ENCODE peak calls at places on chromosomes 3 and 15, in seven cellular contexts. E is activated CD4-positive, alpha-beta T cell treated with anti-CD3 and anti-CD28 coated beads for 24 hours; A is M059J; R is ACHN; B is pulmonary artery endothelial cell; W is HS-5; X is WTC11. C is an unnamed sample.

GRCh38 chr3:12180218-12180617 is 21.5 kb upstream of the TIMP4 start:
- DNase-seq in W (no peak), X (no peak), E (no peak), R (peak), B (peak), A (peak), C (no peak)

GRCh38 chr3:160797306-160797705 is 41.3 kb downstream of the PPM1L start:
- DNase-seq in B (no peak), R (no peak), A (no peak), E (no peak), X (no peak), W (no peak), C (no peak)

GRCh38 chr3:36981006-36981405 is 11.9 kb downstream of the EPM2AIP1 start:
- DNase-seq in R (no peak), B (no peak), X (no peak), E (no peak), W (no peak), A (no peak), C (no peak)

GRCh38 chr3:116111765-116112164 is 333.5 kb downstream of the LSAMP start:
- DNase-seq in R (no peak), A (no peak), W (no peak), X (no peak), B (no peak), E (no peak), C (no peak)

GRCh38 chr3:161586836-161587235 is 90.2 kb downstream of the OTOL1 start:
- DNase-seq in R (no peak), E (no peak), W (no peak), X (no peak), B (no peak), A (no peak), C (no peak)

GRCh38 chr15:63063164-63063756 is 20.7 kb downstream of the TPM1 start:
- DNase-seq in W (no peak), R (peak), X (no peak), A (peak), B (no peak), E (no peak), C (no peak)

GRCh38 chr3:188349276-188349962 is 195.5 kb downstream of the LPP start:
- DNase-seq in W (no peak), B (no peak), A (peak), E (no peak), R (peak), X (peak), C (no peak)

GRCh38 chr3:152474585-152474984 is 205.9 kb downstream of the MBNL1 start:
- DNase-seq in X (no peak), W (no peak), A (peak), R (peak), B (no peak), E (no peak), C (peak)

GRCh38 chr3:107798381-107798780 is 275.6 kb downstream of the BBX start:
- DNase-seq in R (no peak), W (no peak), A (no peak), X (no peak), B (peak), E (no peak), C (no peak)

GRCh38 chr3:124053871-124054270 is 61.9 kb upstream of the ROPN1 start:
- DNase-seq in R (no peak), A (peak), X (no peak), B (no peak), W (no peak), E (no peak), C (no peak)

GRCh38 chr15:89630974-89631901 is 24.0 kb downstream of the KIF7 start:
- DNase-seq in R (no peak), X (no peak), B (no peak), W (no peak), A (peak), E (no peak), C (no peak)

GRCh38 chr15:58515807-58516206 is 84.0 kb downstream of the LIPC start:
- DNase-seq in E (no peak), R (no peak), X (no peak), A (no peak), W (no peak), B (no peak), C (no peak)

GRCh38 chr3:128329491-128330300 is 137.0 kb downstream of the DNAJB8 start:
- DNase-seq in A (no peak), X (no peak), W (no peak), E (no peak), B (no peak), R (no peak), C (no peak)

GRCh38 chr3:64179249-64179648 is 46.0 kb downstream of the PRICKLE2 start:
- DNase-seq in R (no peak), A (no peak), X (no peak), B (no peak), E (no peak), W (no peak), C (no peak)

GRCh38 chr15:68767833-68768232 is 52.9 kb downstream of the ANP32A start:
- DNase-seq in W (no peak), E (no peak), R (no peak), X (no peak), B (no peak), A (no peak), C (no peak)

GRCh38 chr15:75836953-75837321 is 6.3 kb upstream of the UBE2Q2 start:
- DNase-seq in A (peak), B (no peak), E (no peak), X (no peak), R (peak), W (peak), C (peak)

GRCh38 chr3:5585085-5585484 is 397.6 kb downstream of the EDEM1 start:
- DNase-seq in A (no peak), W (no peak), R (no peak), E (no peak), B (no peak), X (no peak), C (no peak)

GRCh38 chr3:11002456-11002855 is 9.9 kb downstream of the SLC6A1 start:
- DNase-seq in W (no peak), R (no peak), E (no peak), X (no peak), B (no peak), A (no peak), C (no peak)

GRCh38 chr3:187969581-187969950 is 184.4 kb upstream of the LPP start:
- DNase-seq in E (no peak), R (no peak), A (no peak), W (no peak), X (no peak), B (no peak), C (no peak)

GRCh38 chr3:66494964-66495581 is 5.7 kb downstream of the LRIG1 start:
- DNase-seq in W (no peak), X (no peak), B (no peak), R (no peak), A (no peak), E (no peak), C (no peak)